ENCODE peak calls at places on chromosomes 4 and X, in five cellular contexts. T is thyroid gland, W is upper lobe of right lung, E is MM.1S, D is body of pancreas. Z is an unnamed sample.

GRCh38 chr4:152462715-152463114 is 73.2 kb downstream of the FBXW7 start:
- DNase-seq in T (no peak), W (no peak), E (no peak), D (no peak), Z (no peak)

GRCh38 chr4:7285244-7286122 is 93.1 kb downstream of the SORCS2 start:
- DNase-seq in T (no peak), W (no peak), E (no peak), D (no peak), Z (no peak)

GRCh38 chr4:8615921-8616787 is 23.6 kb downstream of the CPZ start:
- DNase-seq in T (no peak), W (no peak), E (no peak), D (no peak), Z (no peak)

GRCh38 chrX:22057667-22058066 is 25.5 kb downstream of the PHEX start:
- DNase-seq in T (peak; percentile 48), W (no peak), E (no peak), D (no peak), Z (no peak)

GRCh38 chr4:6472387-6473263 is at the start of gene PPP2R2C:
- DNase-seq in T (no peak), W (peak; percentile 34), E (no peak), D (no peak), Z (peak; percentile 19)

GRCh38 chr4:109967798-109968520 is 55.3 kb downstream of the EGF start:
- DNase-seq in T (no peak), W (no peak), E (no peak), D (no peak), Z (no peak)

GRCh38 chrX:40318796-40319195 is 221.0 kb upstream of the BCOR start:
- DNase-seq in T (no peak), W (no peak), E (no peak), D (no peak), Z (no peak)

GRCh38 chr4:31089815-31090214 is 369.6 kb downstream of the PCDH7 start:
- DNase-seq in T (peak; percentile 58), W (peak; percentile 55), E (peak; percentile 34), D (peak; percentile 80), Z (peak; percentile 23)

GRCh38 chr4:56424697-56425514 is 10.5 kb downstream of the PPAT start:
- DNase-seq in T (peak; percentile 12), W (no peak), E (peak; percentile 49), D (peak; percentile 17), Z (peak; percentile 39)

GRCh38 chrX:118498755-118499154 is 3.1 kb downstream of the DOCK11 start:
- DNase-seq in T (no peak), W (no peak), E (no peak), D (no peak), Z (no peak)

GRCh38 chr4:145976680-145977079 is 38.1 kb upstream of the ZNF827 start:
- DNase-seq in T (no peak), W (no peak), E (no peak), D (no peak), Z (no peak)

GRCh38 chr4:18318682-18319410 is 297.3 kb upstream of the LCORL start:
- DNase-seq in T (no peak), W (no peak), E (no peak), D (peak; percentile 24), Z (no peak)

GRCh38 chrX:149569770-149570169 is 17.5 kb downstream of the MAGEA9B start:
- DNase-seq in T (no peak), W (no peak), E (no peak), D (no peak), Z (no peak)

GRCh38 chr4:8647626-8648025 is 55.1 kb downstream of the CPZ start:
- DNase-seq in T (peak; percentile 58), W (no peak), E (no peak), D (no peak), Z (no peak)

GRCh38 chr4:78704981-78705757 is 71.0 kb upstream of the BMP2K start:
- DNase-seq in T (peak; percentile 5), W (no peak), E (no peak), D (no peak), Z (no peak)

GRCh38 chr4:133146574-133147198 is 2.4 kb upstream of the PCDH10 start:
- DNase-seq in T (peak; percentile 32), W (no peak), E (peak; percentile 46), D (no peak), Z (peak; percentile 80)

GRCh38 chr4:185112104-185112503 is 31.0 kb upstream of the SLC25A4 start:
- DNase-seq in T (peak; percentile 26), W (no peak), E (peak; percentile 15), D (peak; percentile 76), Z (no peak)

GRCh38 chr4:74999714-75000309 is 66.9 kb downstream of the PARM1 start:
- DNase-seq in T (no peak), W (no peak), E (no peak), D (no peak), Z (no peak)

GRCh38 chr4:23333556-23333945 is 556.3 kb downstream of the PPARGC1A start:
- DNase-seq in T (no peak), W (no peak), E (no peak), D (no peak), Z (no peak)

GRCh38 chr4:865121-865465 is 39.2 kb upstream of the CPLX1 start:
- DNase-seq in T (no peak), W (no peak), E (no peak), D (no peak), Z (no peak)

GRCh38 chr4:7367894-7368293 is 66.8 kb downstream of the PSAPL1 start:
- DNase-seq in T (no peak), W (peak; percentile 41), E (no peak), D (no peak), Z (no peak)

GRCh38 chrX:150870059-150870458 is 28.4 kb downstream of the CD99L2 start:
- DNase-seq in T (no peak), W (no peak), E (no peak), D (no peak), Z (no peak)

GRCh38 chrX:41482153-41482850 is 35.2 kb downstream of the NYX start:
- DNase-seq in T (no peak), W (no peak), E (no peak), D (no peak), Z (no peak)

GRCh38 chrX:15816886-15817285 is 26.6 kb downstream of the ZRSR2 start:
- DNase-seq in T (no peak), W (no peak), E (peak; percentile 6), D (no peak), Z (no peak)

GRCh38 chr4:79209822-79210635 is 115.8 kb downstream of the NAA11 start:
- DNase-seq in T (no peak), W (peak; percentile 30), E (no peak), D (no peak), Z (no peak)

GRCh38 chrX:44876076-44876475 is 3.1 kb downstream of the KDM6A start:
- DNase-seq in T (no peak), W (no peak), E (no peak), D (no peak), Z (no peak)

GRCh38 chrX:72392042-72392441 is 86.3 kb upstream of the CITED1 start:
- DNase-seq in T (no peak), W (no peak), E (no peak), D (no peak), Z (no peak)

GRCh38 chrX:103275947-103276567 is 493 bp downstream of the TCEAL5 start:
- DNase-seq in T (no peak), W (no peak), E (no peak), D (no peak), Z (no peak)
- H3K27me3 ChIP-seq in T (no peaks in the 10 kb centered on the region), W (no peaks in the 10 kb centered on the region), E (no peaks in the 10 kb centered on the region), D (no peaks in the 10 kb centered on the region), Z (peaks cover 68% of the 10 kb centered on the region)

DNA sequence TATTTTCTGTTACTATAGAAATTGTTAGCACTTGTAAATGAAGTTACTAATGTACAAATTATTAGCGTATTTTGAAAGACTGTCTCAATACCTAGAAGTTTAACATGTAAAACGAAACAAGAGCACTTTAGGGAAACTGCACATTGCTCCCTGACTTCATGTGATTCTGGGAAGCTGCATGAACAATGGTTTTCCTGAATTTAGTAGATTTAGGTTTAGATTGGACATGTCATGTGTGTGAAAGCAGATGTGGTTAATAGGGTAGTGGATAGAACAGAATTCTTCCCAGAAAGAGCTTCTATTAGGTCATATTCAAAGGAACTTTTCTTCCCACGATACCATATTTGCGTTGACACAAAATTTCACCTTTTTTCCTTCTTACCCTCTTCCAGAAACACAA is 14.9 kb upstream of the CXCL8 start:
- DNase-seq in T (no peak), W (no peak), E (no peak), D (no peak), Z (no peak)
- H3K4me1 ChIP-seq in T (peaks cover 13% of the 10 kb centered on the region), W (peaks cover 13% of the 10 kb centered on the region), E (no peaks in the 10 kb centered on the region), D (peaks cover 9% of the 10 kb centered on the region), Z (no peaks in the 10 kb centered on the region)

GRCh38 chr4:2060578-2061207 is 1.6 kb downstream of the NAT8L start:
- DNase-seq in T (no peak), W (no peak), E (no peak), D (no peak), Z (no peak)
- H3K4me3 ChIP-seq in T (no peak overlapping the region), W (no peak overlapping the region), E (no peak overlapping the region), D (no peak overlapping the region), Z (peak overlapping the region; percentile 50)

GRCh38 chrX:136647969-136648368 is at the start of gene CD40LG:
- DNase-seq in T (no peak), W (no peak), E (no peak), D (no peak), Z (no peak)

GRCh38 chrX:136652822-136653723 is 5.1 kb downstream of the CD40LG start:
- DNase-seq in T (no peak), W (no peak), E (peak; percentile 58), D (no peak), Z (no peak)

GRCh38 chrX:136656596-136656995 is 8.6 kb downstream of the CD40LG start:
- DNase-seq in T (no peak), W (no peak), E (no peak), D (no peak), Z (no peak)

GRCh38 chrX:136646602-136647239 is 1.2 kb upstream of the CD40LG start:
- DNase-seq in T (no peak), W (no peak), E (no peak), D (no peak), Z (no peak)

GRCh38 chrX:136650811-136651210 is 2.9 kb downstream of the CD40LG start:
- DNase-seq in T (no peak), W (no peak), E (no peak), D (no peak), Z (no peak)
- H3K27me3 ChIP-seq in T (no peaks in the 10 kb centered on the region), W (no peaks in the 10 kb centered on the region), E (no peaks in the 10 kb centered on the region), D (no peaks in the 10 kb centered on the region), Z (no peaks in the 10 kb centered on the region)

GRCh38 chrX:63718010-63718694 is 66.9 kb downstream of the ARHGEF9 start:
- DNase-seq in T (no peak), W (no peak), E (peak; percentile 47), D (no peak), Z (no peak)
- H3K4me1 ChIP-seq in T (peaks cover 2% of the 10 kb centered on the region), W (no peaks in the 10 kb centered on the region), E (peaks cover 55% of the 10 kb centered on the region), D (no peaks in the 10 kb centered on the region), Z (no peaks in the 10 kb centered on the region)

DNA sequence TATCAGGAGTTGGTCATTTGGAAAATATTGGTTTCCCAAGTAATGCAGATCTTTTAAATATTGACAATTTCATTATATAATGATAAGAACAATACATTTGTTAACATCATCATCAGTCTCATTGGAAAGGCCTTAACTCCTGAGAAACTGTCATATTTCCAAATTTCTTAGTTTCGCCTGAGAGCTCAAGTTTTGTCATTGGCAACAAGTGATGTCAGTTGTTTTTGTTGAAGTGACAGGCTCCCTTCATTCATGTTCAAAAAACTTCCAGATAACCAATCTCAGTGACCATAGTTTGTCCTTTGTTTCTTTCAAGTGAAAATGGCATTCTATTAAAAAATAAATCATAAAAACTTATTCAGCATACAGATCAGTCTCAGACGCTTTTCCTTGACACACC is 71.8 kb downstream of the HMGB2 start:
- DNase-seq in T (no peak), W (no peak), E (no peak), D (no peak), Z (no peak)
- H3K4me3 ChIP-seq in T (no peak overlapping the region), W (no peak overlapping the region), E (no peak overlapping the region), D (no peak overlapping the region), Z (no peak overlapping the region)

GRCh38 chrX:31670245-31670644 is 598.4 kb upstream of the FTHL17 start:
- DNase-seq in T (no peak), W (no peak), E (no peak), D (no peak), Z (no peak)
- H3K27me3 ChIP-seq in T (no peaks in the 10 kb centered on the region), W (no peaks in the 10 kb centered on the region), E (no peaks in the 10 kb centered on the region), D (no peaks in the 10 kb centered on the region), Z (no peaks in the 10 kb centered on the region)

Z was measured in HAP-1.